ENCODE peak calls at places on chromosomes 1 and 21, in five cellular contexts. Q is A549, U is K562, K is IMR-90, F is SK-N-SH. B is an unnamed sample.

GRCh38 chr1:165116732-165117131 is 239.8 kb downstream of the LMX1A start:
- DNase-seq in Q (peak; percentile 51), U (no peak), K (peak; percentile 56), F (no peak), B (no peak)

GRCh38 chr1:167893798-167894197 is 20.1 kb downstream of the ADCY10 start:
- DNase-seq in Q (no peak), U (no peak), K (no peak), F (no peak), B (no peak)

GRCh38 chr1:170660874-170661645 is 2.9 kb upstream of the PRRX1 start:
- DNase-seq in Q (no peak), U (no peak), K (peak; percentile 33), F (peak; percentile 37), B (no peak)

GRCh38 chr1:235831148-235831547 is 35.6 kb downstream of the LYST start:
- DNase-seq in Q (no peak), U (no peak), K (peak; percentile 84), F (no peak), B (peak; percentile 35)

GRCh38 chr1:40819101-40819500 is 35.5 kb downstream of the KCNQ4 start:
- DNase-seq in Q (no peak), U (no peak), K (no peak), F (no peak), B (no peak)

GRCh38 chr21:46226920-46227599 is 1.5 kb downstream of the LSS start:
- DNase-seq in Q (no peak), U (no peak), K (peak; percentile 78), F (no peak), B (peak; percentile 51)

GRCh38 chr1:194331758-194332157 is 1145.3 kb upstream of the B3GALT2 start:
- DNase-seq in Q (no peak), U (no peak), K (peak; percentile 47), F (no peak), B (no peak)

GRCh38 chr1:18798533-18799445 is 60.7 kb downstream of the TAS1R2 start:
- DNase-seq in Q (no peak), U (no peak), K (no peak), F (no peak), B (no peak)

GRCh38 chr1:201400257-201401230 is 1.4 kb upstream of the LAD1 start:
- DNase-seq in Q (no peak), U (no peak), K (no peak), F (no peak), B (no peak)

GRCh38 chr1:180623579-180624347 is 8.1 kb upstream of the XPR1 start:
- DNase-seq in Q (peak; percentile 35), U (no peak), K (peak; percentile 58), F (no peak), B (no peak)

GRCh38 chr1:227782226-227782625 is 33.2 kb upstream of the PRSS38 start:
- DNase-seq in Q (no peak), U (no peak), K (no peak), F (no peak), B (no peak)

GRCh38 chr1:177913762-177914540 is 55.9 kb downstream of the SEC16B start:
- DNase-seq in Q (peak; percentile 20), U (no peak), K (peak; percentile 63), F (peak; percentile 16), B (no peak)

GRCh38 chr1:201217146-201217545 is 26.5 kb downstream of the IGFN1 start:
- DNase-seq in Q (no peak), U (no peak), K (no peak), F (no peak), B (no peak)

GRCh38 chr1:219724440-219724839 is 111.5 kb upstream of the ZC3H11B start:
- DNase-seq in Q (no peak), U (no peak), K (no peak), F (no peak), B (no peak)

GRCh38 chr1:185917646-185918045 is 183.5 kb downstream of the HMCN1 start:
- DNase-seq in Q (no peak), U (no peak), K (peak; percentile 66), F (no peak), B (no peak)

GRCh38 chr1:96365596-96365995 is 356.0 kb upstream of the PTBP2 start:
- DNase-seq in Q (no peak), U (no peak), K (no peak), F (no peak), B (no peak)

GRCh38 chr1:160707171-160708109 is 4.2 kb downstream of the CD48 start:
- DNase-seq in Q (no peak), U (no peak), K (no peak), F (no peak), B (no peak)

GRCh38 chr1:87292684-87293493 is 35.8 kb upstream of the LMO4 start:
- DNase-seq in Q (peak; percentile 20), U (peak; percentile 58), K (peak; percentile 65), F (peak; percentile 57), B (no peak)

GRCh38 chr1:42847721-42848470 is 1.5 kb downstream of the ZNF691 start:
- DNase-seq in Q (no peak), U (no peak), K (no peak), F (no peak), B (no peak)

GRCh38 chr1:26696645-26697440 is 1.0 kb downstream of the ARID1A start:
- DNase-seq in Q (no peak), U (peak; percentile 61), K (no peak), F (peak; percentile 57), B (no peak)

GRCh38 chr21:13827201-13827600 is 217.6 kb downstream of the POTED start:
- DNase-seq in Q (no peak), U (no peak), K (no peak), F (peak; percentile 3), B (no peak)

GRCh38 chr1:53324728-53325297 is 3.1 kb downstream of the LRP8 start:
- DNase-seq in Q (no peak), U (no peak), K (peak; percentile 17), F (no peak), B (no peak)

GRCh38 chr1:119966020-119966419 is 69.7 kb upstream of the ADAM30 start:
- DNase-seq in Q (no peak), U (no peak), K (peak; percentile 90), F (no peak), B (no peak)

GRCh38 chr1:120179420-120180348 is 3.4 kb upstream of the SEC22B start:
- DNase-seq in Q (no peak), U (no peak), K (peak; percentile 90), F (peak; percentile 5), B (no peak)

GRCh38 chr21:33902349-33902748 is 13.3 kb downstream of the ATP5PO start:
- DNase-seq in Q (no peak), U (no peak), K (no peak), F (no peak), B (no peak)

GRCh38 chr1:162903246-162903645 is 42.3 kb upstream of the CCDC190 start:
- DNase-seq in Q (no peak), U (no peak), K (no peak), F (no peak), B (no peak)

GRCh38 chr1:162904023-162904422 is 43.0 kb upstream of the CCDC190 start:
- DNase-seq in Q (no peak), U (no peak), K (no peak), F (no peak), B (no peak)

GRCh38 chr1:162902372-162902771 is 41.4 kb upstream of the CCDC190 start:
- DNase-seq in Q (no peak), U (no peak), K (peak; percentile 67), F (no peak), B (no peak)

GRCh38 chr1:162904579-162904978 is 43.6 kb upstream of the CCDC190 start:
- DNase-seq in Q (no peak), U (no peak), K (no peak), F (no peak), B (no peak)

GRCh38 chr1:162899422-162900168 is 38.6 kb upstream of the CCDC190 start:
- DNase-seq in Q (no peak), U (no peak), K (peak; percentile 94), F (no peak), B (no peak)
- TF ChIP-seq RCOR1 in Q (no peak), U (no peak), K (no peak), F (no peak), B (no peak)

DNA sequence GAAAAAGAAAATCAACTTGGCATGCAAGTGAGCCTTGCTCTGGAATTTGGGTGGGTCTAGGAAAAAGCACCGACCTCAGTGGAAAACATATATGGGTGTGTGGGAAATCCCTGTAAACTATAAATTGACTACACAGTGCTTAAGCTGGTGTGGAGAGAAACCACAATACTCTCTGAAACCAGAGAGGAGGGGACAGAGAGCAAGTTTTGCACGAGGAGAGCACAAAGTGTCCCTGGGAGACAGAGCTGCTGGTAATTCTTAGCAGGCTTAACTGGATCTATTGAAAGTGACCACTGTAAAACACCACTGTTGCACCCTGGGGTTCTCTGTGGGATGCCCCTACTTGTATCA is 12.8 kb downstream of the KCNJ15 start:
- DNase-seq in Q (no peak), U (no peak), K (no peak), F (no peak), B (peak; percentile 87)
- TF ChIP-seq RCOR1 in Q (no peak), U (no peak), K (no peak), F (no peak), B (no peak)

GRCh38 chr1:12275370-12275769 is 45.5 kb downstream of the VPS13D start:
- DNase-seq in Q (peak; percentile 35), U (peak; percentile 66), K (no peak), F (peak; percentile 37), B (no peak)
- TF ChIP-seq RCOR1 in Q (no peak), U (no peak), K (no peak), F (no peak), B (no peak)

GRCh38 chr1:245715970-245716369 is 561.2 kb downstream of the KIF26B start:
- DNase-seq in Q (no peak), U (no peak), K (peak; percentile 85), F (no peak), B (no peak)
- TF ChIP-seq RCOR1 in Q (no peak), U (no peak), K (no peak), F (no peak), B (no peak)

GRCh38 chr1:99531578-99532570 is 114.0 kb upstream of the PALMD start:
- DNase-seq in Q (no peak), U (no peak), K (no peak), F (no peak), B (no peak)

GRCh38 chr1:99529002-99529401 is 116.9 kb upstream of the PALMD start:
- DNase-seq in Q (no peak), U (no peak), K (no peak), F (no peak), B (no peak)

GRCh38 chr1:99527545-99527944 is 118.4 kb upstream of the PALMD start:
- DNase-seq in Q (no peak), U (no peak), K (no peak), F (no peak), B (no peak)

GRCh38 chr1:99525313-99525712 is 120.6 kb upstream of the PALMD start:
- DNase-seq in Q (no peak), U (no peak), K (no peak), F (no peak), B (no peak)

DNA sequence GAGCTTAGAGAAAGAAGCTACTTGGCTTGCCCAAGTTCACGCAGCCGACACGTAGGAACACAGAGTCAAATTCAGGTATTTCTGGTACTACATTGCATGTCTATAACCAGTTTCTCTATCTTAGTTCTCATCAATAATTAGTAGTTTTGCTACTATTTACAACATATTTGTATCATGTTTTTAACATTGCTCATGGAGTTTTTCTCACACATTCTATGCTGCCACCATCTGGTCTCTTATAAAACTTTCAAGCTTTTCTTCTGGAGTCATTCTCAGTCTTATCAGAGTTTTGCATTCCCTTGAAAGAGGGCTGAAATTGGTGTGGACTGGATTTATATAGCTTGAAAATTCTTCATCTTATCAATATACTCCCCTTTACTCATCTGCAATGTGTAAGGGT is 118.8 kb upstream of the PALMD start:
- DNase-seq in Q (no peak), U (peak; percentile 17), K (peak; percentile 20), F (peak; percentile 8), B (no peak)
- TF ChIP-seq RCOR1 in Q (no peak), U (no peak), K (no peak), F (no peak), B (no peak)